ENCODE peak calls at places on chromosome 2, in five cellular contexts. M is HCT116, Z is K562, W is HepG2, X is GM12878. N is an unnamed sample.

GRCh38 chr2:235086481-235087184 is 134.8 kb downstream of the SH3BP4 start:
- DNase-seq in M (no peak), W (no peak), X (no peak), Z (no peak), N (no peak)

GRCh38 chr2:124798551-124798950 is 773.5 kb downstream of the CNTNAP5 start:
- DNase-seq in X (no peak), M (no peak), W (no peak), Z (no peak), N (no peak)

GRCh38 chr2:158042245-158042644 is 59.4 kb upstream of the UPP2 start:
- DNase-seq in M (no peak), X (no peak), Z (no peak), W (no peak), N (no peak)

GRCh38 chr2:238967031-238967977 is 119.4 kb downstream of the TWIST2 start:
- DNase-seq in W (no peak), M (no peak), X (no peak), Z (no peak), N (no peak)

GRCh38 chr2:193333539-193333938 is 1138.8 kb upstream of the TMEFF2 start:
- DNase-seq in Z (no peak), W (no peak), X (no peak), M (no peak), N (no peak)

GRCh38 chr2:241925277-241925676 is 55.7 kb downstream of the RTP5 start:
- DNase-seq in Z (no peak), W (no peak), X (no peak), M (no peak), N (no peak)

GRCh38 chr2:30565860-30566358 is 118.9 kb downstream of the LCLAT1 start:
- DNase-seq in M (no peak), W (no peak), X (no peak), Z (no peak), N (no peak)

GRCh38 chr2:23904692-23905091 is 22.2 kb downstream of the ATAD2B start:
- DNase-seq in Z (no peak), X (no peak), M (no peak), W (no peak), N (no peak)

GRCh38 chr2:47653909-47654789 is 128.8 kb upstream of the MSH6 start:
- DNase-seq in M (no peak), W (peak), X (no peak), Z (peak), N (peak)

GRCh38 chr2:27973592-27973991 is 83.1 kb downstream of the BABAM2 start:
- DNase-seq in M (no peak), Z (no peak), X (no peak), W (no peak), N (no peak)

GRCh38 chr2:237907144-237907543 is 47.7 kb downstream of the RAMP1 start:
- DNase-seq in M (no peak), X (no peak), W (no peak), Z (no peak), N (no peak)

GRCh38 chr2:26615336-26616031 is 25.7 kb downstream of the CIB4 start:
- DNase-seq in Z (no peak), W (no peak), X (no peak), M (peak), N (peak)

GRCh38 chr2:186903183-186903582 is 54.2 kb upstream of the ZSWIM2 start:
- DNase-seq in M (no peak), W (no peak), X (no peak), Z (no peak), N (no peak)

GRCh38 chr2:205060269-205060668 is 515.0 kb downstream of the PARD3B start:
- DNase-seq in W (no peak), Z (no peak), X (no peak), M (no peak), N (no peak)

GRCh38 chr2:45823723-45824206 is 172.3 kb downstream of the PRKCE start:
- DNase-seq in X (no peak), M (no peak), W (no peak), Z (no peak), N (no peak)

GRCh38 chr2:231601356-231602229 is 8.9 kb downstream of the TEX44 start:
- DNase-seq in X (no peak), M (peak), W (peak), Z (peak), N (peak)

GRCh38 chr2:127733816-127734537 is 32.7 kb downstream of the SFT2D3 start:
- DNase-seq in Z (no peak), W (no peak), X (no peak), M (no peak), N (no peak)

GRCh38 chr2:113219889-113220641 is 46.3 kb downstream of the PSD4 start:
- DNase-seq in W (peak), Z (peak), M (peak), X (no peak), N (no peak)

GRCh38 chr2:46098606-46099005 is 198.6 kb upstream of the EPAS1 start:
- DNase-seq in W (peak), X (no peak), Z (no peak), M (no peak), N (no peak)

GRCh38 chr2:241340621-241341163 is 15.4 kb upstream of the FARP2 start:
- DNase-seq in X (no peak), M (no peak), W (no peak), Z (no peak), N (no peak)

GRCh38 chr2:156728328-156728727 is 292.1 kb downstream of the GPD2 start:
- DNase-seq in W (no peak), Z (no peak), M (no peak), X (no peak), N (no peak)

GRCh38 chr2:158487419-158487818 is 30.7 kb downstream of the PKP4 start:
- DNase-seq in Z (no peak), X (no peak), M (no peak), W (no peak), N (no peak)

GRCh38 chr2:38750793-38751042 is 443 bp downstream of the SRSF7 start:
- DNase-seq in M (no peak), X (no peak), W (no peak), Z (peak), N (no peak)

GRCh38 chr2:24710806-24711205 is 82.4 kb downstream of the PTRHD1 start:
- DNase-seq in W (no peak), M (no peak), Z (no peak), X (no peak), N (no peak)

GRCh38 chr2:71613566-71613952 is 160.2 kb downstream of the DYSF start:
- DNase-seq in W (no peak), M (no peak), X (no peak), Z (no peak), N (peak)

GRCh38 chr2:188199716-188200128 is 92.0 kb upstream of the GULP1 start:
- DNase-seq in W (peak), X (no peak), Z (no peak), M (no peak), N (no peak)

GRCh38 chr2:235924675-235925063 is 243.5 kb downstream of the GBX2 start:
- DNase-seq in M (no peak), Z (no peak), W (peak), X (peak), N (no peak)

GRCh38 chr2:29014811-29015414 is 33.8 kb downstream of the TOGARAM2 start:
- DNase-seq in Z (peak), W (no peak), X (no peak), M (no peak), N (no peak)

GRCh38 chr2:195612515-195613495 is 44.2 kb upstream of the SLC39A10 start:
- DNase-seq in Z (no peak), W (peak), M (no peak), X (no peak), N (no peak)

GRCh38 chr2:117137371-117137770 is 677.1 kb upstream of the DDX18 start:
- DNase-seq in X (no peak), M (no peak), W (no peak), Z (no peak), N (no peak)

GRCh38 chr2:191441761-191442160 is 196.6 kb downstream of the MYO1B start:
- DNase-seq in Z (no peak), X (no peak), W (no peak), M (no peak), N (no peak)

GRCh38 chr2:85754313-85755095 is 713 bp downstream of the ATOH8 start:
- DNase-seq in X (no peak), Z (no peak), W (peak), M (no peak), N (no peak)

GRCh38 chr2:216690451-216691209 is 4.7 kb downstream of the IGFBP5 start:
- DNase-seq in M (no peak), Z (no peak), W (no peak), X (no peak), N (no peak)

GRCh38 chr2:216689397-216689796 is 6.0 kb downstream of the IGFBP5 start:
- DNase-seq in X (no peak), M (no peak), W (no peak), Z (no peak), N (no peak)

GRCh38 chr2:216692636-216693413 is 2.5 kb downstream of the IGFBP5 start:
- DNase-seq in Z (peak), M (peak), W (no peak), X (no peak), N (peak)

GRCh38 chr2:216693414-216694100 is 1.8 kb downstream of the IGFBP5 start:
- DNase-seq in X (no peak), Z (no peak), M (no peak), W (no peak), N (no peak)

DNA sequence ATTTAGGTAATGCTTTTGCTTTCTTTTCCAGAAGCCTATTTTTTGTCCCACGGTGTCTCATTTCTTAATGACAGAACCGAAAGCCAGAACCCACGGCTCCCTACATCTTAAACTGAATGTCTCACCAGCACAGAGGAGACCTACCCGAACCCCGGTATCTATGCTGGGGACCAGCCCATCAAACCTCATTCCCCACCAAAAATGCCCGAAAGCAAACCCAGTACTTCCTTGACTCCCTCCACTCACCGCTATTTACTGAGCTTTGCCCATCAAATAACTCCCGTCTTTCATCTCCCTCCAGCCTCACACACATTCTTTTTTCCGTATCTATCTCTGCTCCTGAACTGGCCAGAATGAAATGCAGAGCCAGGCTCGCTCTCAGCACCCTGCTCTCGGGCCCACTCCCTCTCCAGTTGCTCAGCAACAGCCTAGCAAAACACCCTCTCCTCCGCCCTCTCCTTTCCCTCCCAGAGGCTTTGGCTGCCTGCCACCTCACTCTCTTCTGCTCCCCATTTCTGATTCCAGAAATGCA is 4.1 kb downstream of the IGFBP5 start:
- DNase-seq in X (no peak), W (no peak), M (no peak), Z (peak), N (no peak)
- TF ChIP-seq EZH2 in X (peak), W (peak), M (no peak), Z (no peak), N (no peak)

GRCh38 chr2:175792199-175792598 is 209.9 kb downstream of the LNPK start:
- DNase-seq in M (no peak), W (no peak), X (no peak), Z (no peak), N (no peak)

GRCh38 chr2:175793649-175794048 is 208.4 kb downstream of the LNPK start:
- DNase-seq in Z (no peak), X (no peak), M (no peak), W (no peak), N (no peak)
- TF ChIP-seq CEBPB in Z (no peak), X (no peak), M (no peak), W (no peak), N (no peak)

GRCh38 chr2:197071790-197072436 is 145.4 kb upstream of the PGAP1 start:
- DNase-seq in Z (no peak), X (no peak), M (no peak), W (no peak), N (no peak)

GRCh38 chr2:197075286-197075685 is 148.8 kb upstream of the PGAP1 start:
- DNase-seq in X (no peak), Z (no peak), M (no peak), W (no peak), N (no peak)

GRCh38 chr2:197072533-197072932 is 146.0 kb upstream of the PGAP1 start:
- DNase-seq in X (no peak), W (no peak), M (no peak), Z (no peak), N (no peak)

GRCh38 chr2:197073270-197073669 is 146.8 kb upstream of the PGAP1 start:
- DNase-seq in X (no peak), Z (no peak), W (no peak), M (no peak), N (no peak)

GRCh38 chr2:197073701-197074433 is 147.4 kb upstream of the PGAP1 start:
- DNase-seq in M (no peak), W (no peak), X (no peak), Z (no peak), N (no peak)
- TF ChIP-seq POLR2A in M (no peak), W (no peak), X (no peak), Z (no peak), N (no peak)

GRCh38 chr2:218858671-218859555 is 692 bp upstream of the WNT6 start:
- DNase-seq in Z (no peak), M (no peak), X (no peak), W (no peak), N (peak)
- TF ChIP-seq EZH2 in Z (no peak), M (no peak), X (no peak), W (peak), N (peak)

GRCh38 chr2:40030451-40030975 is 251.5 kb upstream of the THUMPD2 start:
- DNase-seq in Z (no peak), X (no peak), W (no peak), M (no peak), N (no peak)

GRCh38 chr2:40032650-40033319 is 253.7 kb upstream of the THUMPD2 start:
- DNase-seq in W (no peak), Z (no peak), M (no peak), X (no peak), N (no peak)

GRCh38 chr2:40027968-40028367 is 248.9 kb upstream of the THUMPD2 start:
- DNase-seq in Z (no peak), M (no peak), X (no peak), W (no peak), N (no peak)

GRCh38 chr2:40033781-40034180 is 254.7 kb upstream of the THUMPD2 start:
- DNase-seq in W (no peak), X (no peak), M (no peak), Z (no peak), N (no peak)

DNA sequence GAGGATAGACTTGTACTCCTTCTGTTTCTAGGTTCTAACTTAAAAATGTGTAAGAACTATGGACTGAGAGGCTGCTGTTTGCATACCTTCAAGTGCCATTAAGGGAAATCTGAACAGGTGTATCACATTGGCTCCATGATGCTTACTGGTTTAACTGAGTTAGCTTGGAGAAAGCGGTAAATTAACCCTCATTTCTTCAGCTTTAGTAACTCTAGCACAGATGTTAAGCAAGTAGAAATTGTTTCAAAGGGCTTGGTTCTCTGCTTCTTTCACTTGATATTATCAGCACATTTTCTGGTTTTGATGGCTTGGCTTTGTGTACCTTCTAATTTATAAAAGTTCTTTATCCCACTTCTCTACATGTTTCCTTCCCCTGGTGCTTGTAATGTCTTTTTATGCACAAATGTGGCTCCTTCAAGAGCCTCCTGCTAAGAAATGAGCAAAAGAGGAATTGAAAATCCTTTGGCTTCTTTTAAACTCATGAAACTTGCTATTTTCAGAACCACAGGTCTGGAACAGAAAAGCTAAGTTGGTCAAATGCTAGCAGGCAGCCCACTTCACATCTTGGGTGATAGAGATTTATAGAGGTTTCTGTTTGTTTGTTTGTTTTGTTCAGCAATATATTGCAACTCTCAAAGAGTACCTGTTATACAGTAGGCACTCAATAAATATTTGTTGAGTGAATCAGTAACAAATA is 249.9 kb upstream of the THUMPD2 start:
- DNase-seq in W (no peak), Z (no peak), M (no peak), X (peak), N (no peak)
- TF ChIP-seq CEBPB in W (no peak), Z (no peak), M (no peak), X (no peak), N (no peak)

GRCh38 chr2:33475381-33476099 is 909 bp upstream of the RASGRP3 start:
- DNase-seq in Z (peak), M (peak), X (no peak), W (peak), N (peak)
- TF ChIP-seq POLR2A in Z (no peak), M (no peak), X (peak), W (no peak), N (no peak)